ENCODE peak calls at places on chromosomes 4 and X, in four cellular contexts. V, F, C and R are unnamed samples.

GRCh38 chrX:53682885-53683555 is 3.5 kb downstream of the HUWE1 start:
- DNase-seq in C (peak; percentile 25), V (no peak), F (no peak), R (peak; percentile 62)

GRCh38 chr4:72006576-72006975 is 25.2 kb upstream of the NPFFR2 start:
- DNase-seq in C (no peak), F (no peak), V (no peak), R (no peak)

GRCh38 chr4:56244681-56245080 is 142.6 kb downstream of the AASDH start:
- DNase-seq in C (no peak), V (no peak), F (no peak), R (no peak)

GRCh38 chr4:166252487-166253402 is 379.7 kb downstream of the TLL1 start:
- DNase-seq in V (no peak), F (no peak), C (no peak), R (no peak)

GRCh38 chr4:111449657-111450056 is 695.6 kb upstream of the FAM241A start:
- DNase-seq in C (no peak), V (no peak), F (no peak), R (no peak)

GRCh38 chr4:52996261-52997131 is 134.4 kb downstream of the RASL11B start:
- DNase-seq in C (no peak), V (no peak), F (no peak), R (no peak)

GRCh38 chr4:89379541-89380035 is 72.0 kb upstream of the GPRIN3 start:
- DNase-seq in F (no peak), C (no peak), V (no peak), R (no peak)

GRCh38 chr4:149766135-149766534 is 49.5 kb downstream of the IQCM start:
- DNase-seq in V (no peak), F (no peak), C (peak; percentile 40), R (no peak)

GRCh38 chrX:64205441-64205734 is at the start of gene AMER1:
- DNase-seq in V (peak; percentile 86), C (peak; percentile 47), F (no peak), R (no peak)

GRCh38 chr4:41207330-41207831 is 7.0 kb downstream of the APBB2 start:
- DNase-seq in F (no peak), V (no peak), C (no peak), R (no peak)

GRCh38 chr4:122328893-122329292 is 49.9 kb upstream of the ADAD1 start:
- DNase-seq in F (no peak), V (no peak), C (no peak), R (no peak)